ENCODE peak calls at places on chromosomes 7 and 10, in nine cellular contexts. V is KBM-7; L is renal cortical epithelial cell; X is HL-60; W is naive thymus-derived CD8-positive, alpha-beta T cell; N is H9; O is amniotic stem cell; D is effector memory CD8-positive, alpha-beta T cell; Q is uterus. K is an unnamed sample.

GRCh38 chr10:75586814-75587213 is 155.4 kb downstream of the LRMDA start:
- DNase-seq in X (no peak), L (no peak), N (no peak), Q (no peak), V (no peak), O (no peak), W (no peak), D (no peak), K (no peak)

GRCh38 chr10:13371879-13372470 is 23.9 kb upstream of the SEPHS1 start:
- DNase-seq in Q (peak), N (peak), L (peak), O (no peak), X (peak), D (peak), V (peak), W (peak), K (peak)

GRCh38 chr7:106022193-106022821 is 59.2 kb downstream of the CDHR3 start:
- DNase-seq in D (peak), V (peak), Q (no peak), X (peak), O (no peak), W (peak), L (no peak), N (no peak), K (no peak)

GRCh38 chr7:91264083-91264923 is at the start of gene FZD1:
- DNase-seq in V (peak), O (peak), X (peak), N (peak), D (peak), Q (peak), L (peak), W (no peak), K (peak)

GRCh38 chr7:106858618-106859532 is 6.2 kb upstream of the PIK3CG start:
- DNase-seq in X (peak), O (no peak), Q (no peak), W (no peak), V (peak), L (peak), N (no peak), D (peak), K (no peak)

GRCh38 chr7:49928787-49929186 is 155.3 kb downstream of the VWC2 start:
- DNase-seq in D (no peak), X (no peak), N (no peak), O (no peak), W (no peak), Q (no peak), V (no peak), L (no peak), K (no peak)

GRCh38 chr10:114996542-114996941 is 58.5 kb downstream of the TRUB1 start:
- DNase-seq in Q (no peak), X (no peak), V (no peak), O (peak), N (no peak), W (no peak), L (no peak), D (no peak), K (no peak)

GRCh38 chr10:72353963-72354355 is 760 bp downstream of the DNAJB12 start:
- DNase-seq in X (peak), L (no peak), O (no peak), W (no peak), N (no peak), D (no peak), V (no peak), Q (peak), K (peak)

GRCh38 chr7:43148161-43148731 is 35.8 kb downstream of the HECW1 start:
- DNase-seq in X (no peak), V (no peak), L (no peak), Q (no peak), W (no peak), D (no peak), O (no peak), N (no peak), K (no peak)

GRCh38 chr10:114281461-114281860 is 42.4 kb downstream of the VWA2 start:
- DNase-seq in L (no peak), Q (no peak), X (no peak), W (no peak), N (no peak), O (no peak), D (no peak), V (no peak), K (no peak)

K was measured in ovary.